ENCODE peak calls at places on chromosomes 5 and 9, in seven cellular contexts. One of them, this sample, is unnamed.

GRCh38 chr5:61100425-61100824 is 61.8 kb downstream of the SMIM15 start:
- DNase-seq in hypothalamus: no peak
- DNase-seq in cardiac muscle cell: no peak
- DNase-seq in NAMALWA: no peak
- DNase-seq in amniotic stem cell: no peak
- DNase-seq in epithelial cell of esophagus: no peak
- DNase-seq in NCI-H1105: no peak
- DNase-seq in this sample: no peak

GRCh38 chr9:20331095-20331685 is 291.1 kb downstream of the MLLT3 start:
- DNase-seq in hypothalamus: no peak
- DNase-seq in cardiac muscle cell: no peak
- DNase-seq in NAMALWA: no peak
- DNase-seq in amniotic stem cell: no peak
- DNase-seq in epithelial cell of esophagus: no peak
- DNase-seq in NCI-H1105: no peak
- DNase-seq in this sample: no peak

GRCh38 chr9:117121331-117121730 is 293.5 kb downstream of the ASTN2 start:
- DNase-seq in hypothalamus: no peak
- DNase-seq in cardiac muscle cell: peak
- DNase-seq in NAMALWA: no peak
- DNase-seq in amniotic stem cell: no peak
- DNase-seq in epithelial cell of esophagus: no peak
- DNase-seq in NCI-H1105: no peak
- DNase-seq in this sample: no peak

GRCh38 chr9:28134577-28134976 is 561.3 kb upstream of the C9orf72 start:
- DNase-seq in hypothalamus: no peak
- DNase-seq in cardiac muscle cell: no peak
- DNase-seq in NAMALWA: no peak
- DNase-seq in amniotic stem cell: no peak
- DNase-seq in epithelial cell of esophagus: no peak
- DNase-seq in NCI-H1105: no peak
- DNase-seq in this sample: no peak

GRCh38 chr5:89613222-89613956 is 730.4 kb upstream of the MEF2C start:
- DNase-seq in hypothalamus: no peak
- DNase-seq in cardiac muscle cell: no peak
- DNase-seq in NAMALWA: no peak
- DNase-seq in amniotic stem cell: no peak
- DNase-seq in epithelial cell of esophagus: peak
- DNase-seq in NCI-H1105: no peak
- DNase-seq in this sample: no peak

GRCh38 chr9:92276223-92277007 is 17.1 kb downstream of the IARS1 start:
- DNase-seq in hypothalamus: no peak
- DNase-seq in cardiac muscle cell: peak
- DNase-seq in NAMALWA: no peak
- DNase-seq in amniotic stem cell: no peak
- DNase-seq in epithelial cell of esophagus: peak
- DNase-seq in NCI-H1105: no peak
- DNase-seq in this sample: no peak

GRCh38 chr9:40884072-40884901 is 244.2 kb downstream of the FOXD4L6 start:
- DNase-seq in hypothalamus: no peak
- DNase-seq in cardiac muscle cell: no peak
- DNase-seq in NAMALWA: no peak
- DNase-seq in amniotic stem cell: no peak
- DNase-seq in epithelial cell of esophagus: no peak
- DNase-seq in NCI-H1105: no peak
- DNase-seq in this sample: no peak

GRCh38 chr9:116647515-116647809 is 39.6 kb upstream of the TRIM32 start:
- DNase-seq in hypothalamus: no peak
- DNase-seq in cardiac muscle cell: no peak
- DNase-seq in NAMALWA: no peak
- DNase-seq in amniotic stem cell: no peak
- DNase-seq in epithelial cell of esophagus: no peak
- DNase-seq in NCI-H1105: no peak
- DNase-seq in this sample: no peak

GRCh38 chr9:95552814-95553546 is 36.2 kb upstream of the PTCH1 start:
- DNase-seq in hypothalamus: no peak
- DNase-seq in cardiac muscle cell: peak
- DNase-seq in NAMALWA: no peak
- DNase-seq in amniotic stem cell: no peak
- DNase-seq in epithelial cell of esophagus: no peak
- DNase-seq in NCI-H1105: no peak
- DNase-seq in this sample: no peak

GRCh38 chr5:126471875-126472537 is 48.8 kb downstream of the GRAMD2B start:
- DNase-seq in hypothalamus: no peak
- DNase-seq in cardiac muscle cell: no peak
- DNase-seq in NAMALWA: no peak
- DNase-seq in amniotic stem cell: no peak
- DNase-seq in epithelial cell of esophagus: peak
- DNase-seq in NCI-H1105: no peak
- DNase-seq in this sample: no peak

GRCh38 chr5:59773286-59773685 is 120.2 kb downstream of the PDE4D start:
- DNase-seq in hypothalamus: no peak
- DNase-seq in cardiac muscle cell: no peak
- DNase-seq in NAMALWA: no peak
- DNase-seq in amniotic stem cell: no peak
- DNase-seq in epithelial cell of esophagus: peak
- DNase-seq in NCI-H1105: no peak
- DNase-seq in this sample: no peak

GRCh38 chr5:112122353-112122752 is 296.7 kb downstream of the EPB41L4A start:
- DNase-seq in hypothalamus: no peak
- DNase-seq in cardiac muscle cell: no peak
- DNase-seq in NAMALWA: no peak
- DNase-seq in amniotic stem cell: no peak
- DNase-seq in epithelial cell of esophagus: no peak
- DNase-seq in NCI-H1105: no peak
- DNase-seq in this sample: no peak

GRCh38 chr9:15374825-15375224 is 47.9 kb upstream of the SNAPC3 start:
- DNase-seq in hypothalamus: no peak
- DNase-seq in cardiac muscle cell: no peak
- DNase-seq in NAMALWA: no peak
- DNase-seq in amniotic stem cell: no peak
- DNase-seq in epithelial cell of esophagus: no peak
- DNase-seq in NCI-H1105: no peak
- DNase-seq in this sample: no peak

GRCh38 chr9:137050570-137050969 is 3.3 kb downstream of the ENTPD2 start:
- DNase-seq in hypothalamus: no peak
- DNase-seq in cardiac muscle cell: no peak
- DNase-seq in NAMALWA: no peak
- DNase-seq in amniotic stem cell: no peak
- DNase-seq in epithelial cell of esophagus: peak
- DNase-seq in NCI-H1105: no peak
- DNase-seq in this sample: no peak

GRCh38 chr5:121974261-121974660 is 12.5 kb downstream of the SRFBP1 start:
- DNase-seq in hypothalamus: no peak
- DNase-seq in cardiac muscle cell: peak
- DNase-seq in NAMALWA: no peak
- DNase-seq in amniotic stem cell: no peak
- DNase-seq in epithelial cell of esophagus: peak
- DNase-seq in NCI-H1105: no peak
- DNase-seq in this sample: no peak

GRCh38 chr9:114316605-114317230 is 6.2 kb upstream of the ORM1 start:
- DNase-seq in hypothalamus: no peak
- DNase-seq in cardiac muscle cell: no peak
- DNase-seq in NAMALWA: no peak
- DNase-seq in amniotic stem cell: no peak
- DNase-seq in epithelial cell of esophagus: no peak
- DNase-seq in NCI-H1105: peak
- DNase-seq in this sample: peak